ENCODE peak calls at places on chromosomes 7 and 10, in ten cellular contexts. One of them, this sample, is unnamed.

GRCh38 chr7:107879400-107880035 is 11.5 kb upstream of the DLD start:
- DNase-seq in AG08395: peak; percentile 63
- DNase-seq in foreskin fibroblast: peak; percentile 44
- DNase-seq in prostate gland: peak; percentile 39
- DNase-seq in Calu3: peak; percentile 20
- DNase-seq in AG20443: peak; percentile 59
- DNase-seq in Right ventricle myocardium superior: no peak
- DNase-seq in psoas muscle: no peak
- DNase-seq in iPS DF 19.7: no peak
- DNase-seq in aorta: no peak
- DNase-seq in this sample: no peak

GRCh38 chr7:113414636-113415035 is 296.3 kb upstream of the SMIM30 start:
- DNase-seq in AG08395: no peak
- DNase-seq in foreskin fibroblast: no peak
- DNase-seq in prostate gland: no peak
- DNase-seq in Calu3: no peak
- DNase-seq in AG20443: no peak
- DNase-seq in Right ventricle myocardium superior: no peak
- DNase-seq in psoas muscle: no peak
- DNase-seq in iPS DF 19.7: no peak
- DNase-seq in aorta: no peak
- DNase-seq in this sample: no peak

GRCh38 chr7:107151538-107151937 is 17.3 kb upstream of the HBP1 start:
- DNase-seq in AG08395: no peak
- DNase-seq in foreskin fibroblast: no peak
- DNase-seq in prostate gland: no peak
- DNase-seq in Calu3: no peak
- DNase-seq in AG20443: no peak
- DNase-seq in Right ventricle myocardium superior: no peak
- DNase-seq in psoas muscle: no peak
- DNase-seq in iPS DF 19.7: no peak
- DNase-seq in aorta: no peak
- DNase-seq in this sample: no peak

GRCh38 chr7:21616796-21617436 is 74.1 kb downstream of the DNAH11 start:
- DNase-seq in AG08395: peak; percentile 20
- DNase-seq in foreskin fibroblast: peak; percentile 24
- DNase-seq in prostate gland: no peak
- DNase-seq in Calu3: peak; percentile 37
- DNase-seq in AG20443: peak; percentile 27
- DNase-seq in Right ventricle myocardium superior: no peak
- DNase-seq in psoas muscle: no peak
- DNase-seq in iPS DF 19.7: no peak
- DNase-seq in aorta: no peak
- DNase-seq in this sample: no peak

GRCh38 chr7:66283003-66283920 is 78.1 kb downstream of the TPST1 start:
- DNase-seq in AG08395: peak; percentile 75
- DNase-seq in foreskin fibroblast: peak; percentile 67
- DNase-seq in prostate gland: no peak
- DNase-seq in Calu3: no peak
- DNase-seq in AG20443: peak; percentile 69
- DNase-seq in Right ventricle myocardium superior: no peak
- DNase-seq in psoas muscle: no peak
- DNase-seq in iPS DF 19.7: no peak
- DNase-seq in aorta: no peak
- DNase-seq in this sample: no peak

GRCh38 chr10:50027195-50027594 is 39.0 kb downstream of the AGAP6 start:
- DNase-seq in AG08395: no peak
- DNase-seq in foreskin fibroblast: no peak
- DNase-seq in prostate gland: no peak
- DNase-seq in Calu3: no peak
- DNase-seq in AG20443: no peak
- DNase-seq in Right ventricle myocardium superior: no peak
- DNase-seq in psoas muscle: no peak
- DNase-seq in iPS DF 19.7: no peak
- DNase-seq in aorta: no peak
- DNase-seq in this sample: no peak

GRCh38 chr10:95245425-95246055 is 45.3 kb downstream of the PDLIM1 start:
- DNase-seq in AG08395: no peak
- DNase-seq in foreskin fibroblast: no peak
- DNase-seq in prostate gland: no peak
- DNase-seq in Calu3: no peak
- DNase-seq in AG20443: no peak
- DNase-seq in Right ventricle myocardium superior: no peak
- DNase-seq in psoas muscle: no peak
- DNase-seq in iPS DF 19.7: no peak
- DNase-seq in aorta: no peak
- DNase-seq in this sample: no peak

GRCh38 chr7:51702673-51703072 is 386.1 kb upstream of the COBL start:
- DNase-seq in AG08395: no peak
- DNase-seq in foreskin fibroblast: no peak
- DNase-seq in prostate gland: no peak
- DNase-seq in Calu3: no peak
- DNase-seq in AG20443: no peak
- DNase-seq in Right ventricle myocardium superior: no peak
- DNase-seq in psoas muscle: no peak
- DNase-seq in iPS DF 19.7: no peak
- DNase-seq in aorta: no peak
- DNase-seq in this sample: no peak

GRCh38 chr10:108817572-108817971 is 1105.7 kb downstream of the XPNPEP1 start:
- DNase-seq in AG08395: peak; percentile 2
- DNase-seq in foreskin fibroblast: no peak
- DNase-seq in prostate gland: no peak
- DNase-seq in Calu3: no peak
- DNase-seq in AG20443: no peak
- DNase-seq in Right ventricle myocardium superior: no peak
- DNase-seq in psoas muscle: no peak
- DNase-seq in iPS DF 19.7: no peak
- DNase-seq in aorta: no peak
- DNase-seq in this sample: no peak

GRCh38 chr7:6252310-6252709 is 20.1 kb downstream of the CYTH3 start:
- DNase-seq in AG08395: peak; percentile 48
- DNase-seq in foreskin fibroblast: peak; percentile 74
- DNase-seq in prostate gland: no peak
- DNase-seq in Calu3: no peak
- DNase-seq in AG20443: peak; percentile 49
- DNase-seq in Right ventricle myocardium superior: no peak
- DNase-seq in psoas muscle: no peak
- DNase-seq in iPS DF 19.7: no peak
- DNase-seq in aorta: no peak
- DNase-seq in this sample: no peak

GRCh38 chr10:46545861-46546590 is 10.4 kb downstream of the GPRIN2 start:
- DNase-seq in AG08395: no peak
- DNase-seq in foreskin fibroblast: no peak
- DNase-seq in prostate gland: peak; percentile 4
- DNase-seq in Calu3: peak; percentile 8
- DNase-seq in AG20443: no peak
- DNase-seq in Right ventricle myocardium superior: peak; percentile 37
- DNase-seq in psoas muscle: peak; percentile 32
- DNase-seq in iPS DF 19.7: no peak
- DNase-seq in aorta: peak; percentile 47
- DNase-seq in this sample: no peak

GRCh38 chr7:103995554-103995953 is 6.1 kb upstream of the RELN start:
- DNase-seq in AG08395: no peak
- DNase-seq in foreskin fibroblast: no peak
- DNase-seq in prostate gland: no peak
- DNase-seq in Calu3: no peak
- DNase-seq in AG20443: no peak
- DNase-seq in Right ventricle myocardium superior: no peak
- DNase-seq in psoas muscle: no peak
- DNase-seq in iPS DF 19.7: no peak
- DNase-seq in aorta: no peak
- DNase-seq in this sample: no peak

GRCh38 chr10:76397210-76397881 is 965.9 kb downstream of the LRMDA start:
- DNase-seq in AG08395: peak; percentile 25
- DNase-seq in foreskin fibroblast: peak; percentile 76
- DNase-seq in prostate gland: peak; percentile 13
- DNase-seq in Calu3: no peak
- DNase-seq in AG20443: peak; percentile 34
- DNase-seq in Right ventricle myocardium superior: no peak
- DNase-seq in psoas muscle: peak; percentile 52
- DNase-seq in iPS DF 19.7: no peak
- DNase-seq in aorta: peak; percentile 86
- DNase-seq in this sample: no peak

GRCh38 chr7:121941836-121942235 is 68.9 kb downstream of the PTPRZ1 start:
- DNase-seq in AG08395: no peak
- DNase-seq in foreskin fibroblast: no peak
- DNase-seq in prostate gland: no peak
- DNase-seq in Calu3: no peak
- DNase-seq in AG20443: no peak
- DNase-seq in Right ventricle myocardium superior: no peak
- DNase-seq in psoas muscle: no peak
- DNase-seq in iPS DF 19.7: no peak
- DNase-seq in aorta: no peak
- DNase-seq in this sample: no peak

GRCh38 chr7:42964849-42965805 is 33.0 kb downstream of the MRPL32 start:
- DNase-seq in AG08395: no peak
- DNase-seq in foreskin fibroblast: no peak
- DNase-seq in prostate gland: no peak
- DNase-seq in Calu3: no peak
- DNase-seq in AG20443: peak; percentile 13
- DNase-seq in Right ventricle myocardium superior: no peak
- DNase-seq in psoas muscle: no peak
- DNase-seq in iPS DF 19.7: no peak
- DNase-seq in aorta: no peak
- DNase-seq in this sample: no peak

GRCh38 chr7:111103136-111103535 is 12.2 kb downstream of the LRRN3 start:
- DNase-seq in AG08395: no peak
- DNase-seq in foreskin fibroblast: no peak
- DNase-seq in prostate gland: no peak
- DNase-seq in Calu3: no peak
- DNase-seq in AG20443: no peak
- DNase-seq in Right ventricle myocardium superior: no peak
- DNase-seq in psoas muscle: no peak
- DNase-seq in iPS DF 19.7: no peak
- DNase-seq in aorta: no peak
- DNase-seq in this sample: no peak

GRCh38 chr10:80171248-80171660 is 34.1 kb downstream of the ANXA11 start:
- DNase-seq in AG08395: no peak
- DNase-seq in foreskin fibroblast: no peak
- DNase-seq in prostate gland: peak; percentile 85
- DNase-seq in Calu3: peak; percentile 75
- DNase-seq in AG20443: no peak
- DNase-seq in Right ventricle myocardium superior: no peak
- DNase-seq in psoas muscle: no peak
- DNase-seq in iPS DF 19.7: no peak
- DNase-seq in aorta: no peak
- DNase-seq in this sample: no peak

GRCh38 chr10:126124923-126125322 is 228.6 kb downstream of the FANK1 start:
- DNase-seq in AG08395: no peak
- DNase-seq in foreskin fibroblast: no peak
- DNase-seq in prostate gland: no peak
- DNase-seq in Calu3: no peak
- DNase-seq in AG20443: peak; percentile 34
- DNase-seq in Right ventricle myocardium superior: no peak
- DNase-seq in psoas muscle: no peak
- DNase-seq in iPS DF 19.7: no peak
- DNase-seq in aorta: no peak
- DNase-seq in this sample: no peak

GRCh38 chr10:30765611-30766010 is 136.1 kb upstream of the LYZL2 start:
- DNase-seq in AG08395: no peak
- DNase-seq in foreskin fibroblast: no peak
- DNase-seq in prostate gland: no peak
- DNase-seq in Calu3: no peak
- DNase-seq in AG20443: no peak
- DNase-seq in Right ventricle myocardium superior: no peak
- DNase-seq in psoas muscle: no peak
- DNase-seq in iPS DF 19.7: no peak
- DNase-seq in aorta: no peak
- DNase-seq in this sample: no peak

GRCh38 chr10:24544776-24545175 is 178.9 kb downstream of the ARHGAP21 start:
- DNase-seq in AG08395: no peak
- DNase-seq in foreskin fibroblast: no peak
- DNase-seq in prostate gland: no peak
- DNase-seq in Calu3: no peak
- DNase-seq in AG20443: no peak
- DNase-seq in Right ventricle myocardium superior: no peak
- DNase-seq in psoas muscle: no peak
- DNase-seq in iPS DF 19.7: no peak
- DNase-seq in aorta: no peak
- DNase-seq in this sample: no peak

GRCh38 chr10:101774589-101775272 is 1.2 kb downstream of the FGF8 start:
- DNase-seq in AG08395: no peak
- DNase-seq in foreskin fibroblast: no peak
- DNase-seq in prostate gland: no peak
- DNase-seq in Calu3: no peak
- DNase-seq in AG20443: peak; percentile 14
- DNase-seq in Right ventricle myocardium superior: no peak
- DNase-seq in psoas muscle: no peak
- DNase-seq in iPS DF 19.7: no peak
- DNase-seq in aorta: no peak
- DNase-seq in this sample: no peak

GRCh38 chr10:51937736-51938135 is 238.3 kb upstream of the CSTF2T start:
- DNase-seq in AG08395: peak; percentile 54
- DNase-seq in foreskin fibroblast: peak; percentile 57
- DNase-seq in prostate gland: no peak
- DNase-seq in Calu3: no peak
- DNase-seq in AG20443: peak; percentile 55
- DNase-seq in Right ventricle myocardium superior: no peak
- DNase-seq in psoas muscle: no peak
- DNase-seq in iPS DF 19.7: no peak
- DNase-seq in aorta: no peak
- DNase-seq in this sample: no peak

GRCh38 chr10:2232479-2232878 is 495.2 kb upstream of the ADARB2 start:
- DNase-seq in AG08395: no peak
- DNase-seq in foreskin fibroblast: no peak
- DNase-seq in prostate gland: no peak
- DNase-seq in Calu3: no peak
- DNase-seq in AG20443: no peak
- DNase-seq in Right ventricle myocardium superior: no peak
- DNase-seq in psoas muscle: no peak
- DNase-seq in iPS DF 19.7: no peak
- DNase-seq in aorta: no peak
- DNase-seq in this sample: no peak

GRCh38 chr10:76311752-76312699 is 880.6 kb downstream of the LRMDA start:
- DNase-seq in AG08395: peak; percentile 44
- DNase-seq in foreskin fibroblast: no peak
- DNase-seq in prostate gland: no peak
- DNase-seq in Calu3: no peak
- DNase-seq in AG20443: peak; percentile 38
- DNase-seq in Right ventricle myocardium superior: peak; percentile 48
- DNase-seq in psoas muscle: no peak
- DNase-seq in iPS DF 19.7: no peak
- DNase-seq in aorta: no peak
- DNase-seq in this sample: no peak

GRCh38 chr10:87750817-87751216 is 67.2 kb downstream of the ATAD1 start:
- DNase-seq in AG08395: no peak
- DNase-seq in foreskin fibroblast: no peak
- DNase-seq in prostate gland: no peak
- DNase-seq in Calu3: no peak
- DNase-seq in AG20443: no peak
- DNase-seq in Right ventricle myocardium superior: no peak
- DNase-seq in psoas muscle: no peak
- DNase-seq in iPS DF 19.7: no peak
- DNase-seq in aorta: no peak
- DNase-seq in this sample: no peak

GRCh38 chr7:105742787-105743186 is 133.6 kb downstream of the ATXN7L1 start:
- DNase-seq in AG08395: no peak
- DNase-seq in foreskin fibroblast: no peak
- DNase-seq in prostate gland: no peak
- DNase-seq in Calu3: no peak
- DNase-seq in AG20443: no peak
- DNase-seq in Right ventricle myocardium superior: no peak
- DNase-seq in psoas muscle: no peak
- DNase-seq in iPS DF 19.7: no peak
- DNase-seq in aorta: no peak
- DNase-seq in this sample: no peak

GRCh38 chr10:32207544-32207943 is 139.4 kb downstream of the EPC1 start:
- DNase-seq in AG08395: peak; percentile 41
- DNase-seq in foreskin fibroblast: no peak
- DNase-seq in prostate gland: peak; percentile 47
- DNase-seq in Calu3: peak; percentile 80
- DNase-seq in AG20443: peak; percentile 50
- DNase-seq in Right ventricle myocardium superior: peak; percentile 42
- DNase-seq in psoas muscle: no peak
- DNase-seq in iPS DF 19.7: no peak
- DNase-seq in aorta: peak; percentile 51
- DNase-seq in this sample: peak; percentile 25

This sample was measured in activated T-helper 9 cell treated with anti-CD3 and anti-CD28 coated beads, Interleukin-2, amount 50 U/mL, for 16 hours.